ENCODE peak calls at places on chromosomes 7 and 10, in nine cellular contexts. A, E, H, N, R, U, F, X and Y are unnamed samples.

GRCh38 chr10:102657984-102658724 is 13.9 kb downstream of the TRIM8 start:
- DNase-seq in A (peak; percentile 64), E (no peak), H (no peak), N (no peak), R (peak; percentile 92), U (no peak), F (no peak), X (peak; percentile 75), Y (no peak)

GRCh38 chr10:103451091-103451801 is 924 bp downstream of the CALHM2 start:
- DNase-seq in A (peak; percentile 75), E (peak; percentile 25), H (no peak), N (no peak), R (peak; percentile 35), U (peak; percentile 85), F (no peak), X (peak; percentile 82), Y (peak; percentile 57)

GRCh38 chr7:141231018-141231792 is 157.3 kb downstream of the TMEM178B start:
- DNase-seq in A (no peak), E (peak; percentile 50), H (peak; percentile 34), N (no peak), R (no peak), U (peak; percentile 72), F (peak; percentile 28), X (no peak), Y (no peak)

GRCh38 chr10:14450041-14450491 is 119.3 kb upstream of the FRMD4A start:
- DNase-seq in A (no peak), E (no peak), H (no peak), N (no peak), R (peak; percentile 30), U (no peak), F (no peak), X (no peak), Y (no peak)

GRCh38 chr7:33862946-33863814 is 42.2 kb upstream of the BMPER start:
- DNase-seq in A (no peak), E (no peak), H (no peak), N (no peak), R (no peak), U (no peak), F (no peak), X (no peak), Y (peak; percentile 42)

GRCh38 chr7:90383879-90384278 is 19.4 kb upstream of the CLDN12 start:
- DNase-seq in A (no peak), E (no peak), H (no peak), N (no peak), R (no peak), U (no peak), F (no peak), X (no peak), Y (no peak)

GRCh38 chr10:123633636-123634035 is 32.5 kb upstream of the GPR26 start:
- DNase-seq in A (no peak), E (no peak), H (no peak), N (no peak), R (no peak), U (no peak), F (no peak), X (no peak), Y (no peak)

GRCh38 chr10:106626371-106626770 is 538.1 kb downstream of the SORCS1 start:
- DNase-seq in A (no peak), E (no peak), H (no peak), N (no peak), R (no peak), U (no peak), F (no peak), X (no peak), Y (no peak)

GRCh38 chr10:59905735-59906416 is 480 bp downstream of the CCDC6 start:
- DNase-seq in A (peak; percentile 61), E (no peak), H (no peak), N (peak; percentile 73), R (no peak), U (peak; percentile 49), F (no peak), X (no peak), Y (no peak)

GRCh38 chr10:29869593-29869992 is 189.8 kb downstream of the JCAD start:
- DNase-seq in A (no peak), E (no peak), H (no peak), N (no peak), R (no peak), U (no peak), F (no peak), X (no peak), Y (no peak)

GRCh38 chr10:32163076-32163773 is 107.0 kb upstream of the KIF5B start:
- DNase-seq in A (no peak), E (no peak), H (no peak), N (no peak), R (no peak), U (no peak), F (no peak), X (no peak), Y (no peak)

GRCh38 chr10:71191459-71192113 is 20.8 kb upstream of the UNC5B start:
- DNase-seq in A (no peak), E (no peak), H (no peak), N (no peak), R (no peak), U (peak; percentile 80), F (no peak), X (no peak), Y (no peak)

GRCh38 chr7:92437956-92438491 is 9.3 kb upstream of the GATAD1 start:
- DNase-seq in A (no peak), E (no peak), H (no peak), N (no peak), R (no peak), U (no peak), F (no peak), X (no peak), Y (no peak)

GRCh38 chr10:117662790-117663540 is 120.4 kb downstream of the EMX2 start:
- DNase-seq in A (no peak), E (no peak), H (no peak), N (no peak), R (no peak), U (no peak), F (no peak), X (no peak), Y (no peak)

GRCh38 chr7:12212051-12212485 is 974 bp downstream of the TMEM106B start:
- DNase-seq in A (no peak), E (peak; percentile 6), H (no peak), N (no peak), R (no peak), U (peak; percentile 16), F (peak; percentile 15), X (no peak), Y (peak; percentile 9)

GRCh38 chr10:34137955-34138354 is 677.1 kb downstream of the PARD3 start:
- DNase-seq in A (no peak), E (peak; percentile 63), H (no peak), N (no peak), R (no peak), U (no peak), F (no peak), X (no peak), Y (no peak)
- TF ChIP-seq EP300 in A (no peak), E (no peak), H (no peak), N (no peak), R (no peak), U (no peak), F (no peak), X (no peak), Y (no peak)

GRCh38 chr7:120984406-120984805 is 4.1 kb upstream of the CPED1 start:
- DNase-seq in A (no peak), E (no peak), H (no peak), N (no peak), R (no peak), U (no peak), F (no peak), X (no peak), Y (no peak)

GRCh38 chr7:120986665-120987064 is 1.8 kb upstream of the CPED1 start:
- DNase-seq in A (no peak), E (no peak), H (no peak), N (no peak), R (no peak), U (no peak), F (no peak), X (no peak), Y (no peak)

GRCh38 chr7:120987280-120987679 is 1.2 kb upstream of the CPED1 start:
- DNase-seq in A (no peak), E (no peak), H (no peak), N (no peak), R (no peak), U (no peak), F (no peak), X (no peak), Y (no peak)

GRCh38 chr7:120985839-120986238 is 2.7 kb upstream of the CPED1 start:
- DNase-seq in A (no peak), E (no peak), H (no peak), N (no peak), R (no peak), U (no peak), F (no peak), X (no peak), Y (no peak)

DNA sequence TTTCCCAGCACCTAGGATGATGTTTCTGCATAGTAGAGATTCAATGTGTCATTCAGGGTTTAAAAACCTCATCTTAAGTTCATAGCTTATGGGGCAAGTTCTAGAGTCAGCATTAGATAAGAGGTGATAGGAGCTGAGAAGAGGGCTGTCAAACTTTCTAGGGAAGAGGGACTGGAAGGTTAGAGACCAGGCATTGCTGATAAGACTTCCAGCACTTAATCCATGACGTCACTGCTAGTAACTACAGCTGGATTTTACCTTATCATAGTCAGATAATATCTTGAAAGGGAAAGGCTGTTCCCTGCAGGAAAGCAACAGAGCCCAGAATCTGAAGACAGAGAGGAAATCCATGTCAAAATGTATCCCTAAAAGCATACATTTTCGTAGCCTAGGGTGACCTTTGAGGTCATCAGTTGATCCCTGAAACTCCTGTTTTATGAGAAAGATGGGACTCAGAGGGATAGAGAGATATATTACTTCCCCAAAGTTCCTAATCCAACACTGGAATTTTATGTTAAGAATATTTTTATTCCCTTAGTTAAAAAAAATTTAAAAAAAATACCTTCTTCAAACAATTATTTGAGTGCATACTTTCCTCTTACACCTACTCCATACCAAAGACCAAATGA is 3.3 kb upstream of the CPED1 start:
- DNase-seq in A (no peak), E (no peak), H (no peak), N (no peak), R (no peak), U (peak; percentile 72), F (no peak), X (no peak), Y (no peak)
- TF ChIP-seq EP300 in A (no peak), E (no peak), H (no peak), N (no peak), R (no peak), U (no peak), F (no peak), X (no peak), Y (no peak)

DNA sequence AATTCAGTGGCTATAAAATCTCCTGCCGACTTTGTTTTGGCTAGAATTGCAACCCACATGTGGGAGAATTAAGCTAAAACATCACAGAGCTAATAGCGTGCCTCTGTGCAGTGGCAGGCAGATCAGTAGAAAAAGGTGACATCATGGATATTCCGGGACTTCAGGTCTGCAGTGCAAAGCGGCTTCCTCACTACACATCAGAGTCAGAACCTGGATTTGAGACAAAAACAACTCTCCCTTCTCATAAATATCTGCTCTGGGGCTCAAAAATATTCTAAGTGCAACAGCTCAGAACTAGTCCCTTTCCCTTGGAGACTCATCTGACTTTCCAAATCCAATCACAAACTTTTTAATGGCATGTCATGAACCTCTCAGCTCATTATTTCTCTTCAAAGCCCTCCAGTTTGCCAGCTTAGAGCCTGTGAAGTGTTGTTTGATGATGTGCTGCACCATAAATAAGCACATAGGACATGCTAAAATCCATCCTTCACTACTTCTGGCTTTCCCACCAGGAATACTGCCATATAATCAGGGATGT is 337.1 kb downstream of the RNLS start:
- DNase-seq in A (no peak), E (no peak), H (no peak), N (no peak), R (no peak), U (no peak), F (no peak), X (peak; percentile 71), Y (peak; percentile 38)
- TF ChIP-seq EP300 in A (no peak), E (no peak), H (no peak), N (no peak), R (no peak), U (no peak), F (no peak), X (no peak), Y (peak; percentile 22)

GRCh38 chr7:46525876-46526275 is 604.8 kb upstream of the IGFBP3 start:
- DNase-seq in A (no peak), E (peak; percentile 29), H (no peak), N (no peak), R (no peak), U (no peak), F (no peak), X (no peak), Y (no peak)
- TF ChIP-seq EP300 in A (no peak), E (no peak), H (no peak), N (no peak), R (no peak), U (no peak), F (no peak), X (no peak), Y (no peak)